ENCODE peak calls at places on chromosomes 7 and 10, in five cellular contexts. D is IMR-90, E is uterus, R is esophagus squamous epithelium, Z is AG04450. C is an unnamed sample.

GRCh38 chr10:43961523-43962345 is 313.1 kb upstream of the ZNF32 start:
- DNase-seq in D (no peak), E (no peak), R (no peak), Z (no peak), C (no peak)

GRCh38 chr7:23332881-23333612 is 33.9 kb downstream of the MALSU1 start:
- DNase-seq in D (peak), E (peak), R (no peak), Z (no peak), C (peak)

GRCh38 chr10:73862011-73862410 is 12.3 kb downstream of the CAMK2G start:
- DNase-seq in D (no peak), E (no peak), R (no peak), Z (no peak), C (no peak)

GRCh38 chr7:16644987-16645592 is 464 bp downstream of the ANKMY2 start:
- DNase-seq in D (no peak), E (peak), R (no peak), Z (no peak), C (no peak)

GRCh38 chr7:21908746-21909145 is 37.0 kb downstream of the CDCA7L start:
- DNase-seq in D (no peak), E (no peak), R (no peak), Z (no peak), C (no peak)

GRCh38 chr7:12360948-12361347 is 42.7 kb downstream of the VWDE start:
- DNase-seq in D (no peak), E (no peak), R (no peak), Z (no peak), C (no peak)

GRCh38 chr7:78523903-78524302 is 725.3 kb downstream of the PHTF2 start:
- DNase-seq in D (no peak), E (no peak), R (no peak), Z (no peak), C (no peak)

GRCh38 chr7:137609500-137609899 is 237.3 kb downstream of the DGKI start:
- DNase-seq in D (no peak), E (no peak), R (no peak), Z (no peak), C (no peak)

GRCh38 chr7:130662426-130662825 is 6.1 kb downstream of the COPG2 start:
- DNase-seq in D (peak), E (no peak), R (no peak), Z (no peak), C (no peak)

GRCh38 chr7:41051525-41051924 is 651.4 kb downstream of the INHBA start:
- DNase-seq in D (no peak), E (no peak), R (no peak), Z (no peak), C (no peak)

GRCh38 chr10:3104251-3104918 is 37.0 kb downstream of the PFKP start:
- DNase-seq in D (no peak), E (no peak), R (no peak), Z (no peak), C (no peak)

GRCh38 chr7:87310790-87311419 is 34.6 kb upstream of the CROT start:
- DNase-seq in D (peak), E (no peak), R (no peak), Z (no peak), C (no peak)

GRCh38 chr7:73907554-73908122 is 46.7 kb downstream of the TMEM270 start:
- DNase-seq in D (no peak), E (no peak), R (no peak), Z (no peak), C (no peak)

GRCh38 chr7:73908123-73908611 is 47.2 kb downstream of the TMEM270 start:
- DNase-seq in D (no peak), E (no peak), R (no peak), Z (no peak), C (no peak)

GRCh38 chr7:73909996-73910395 is 49.0 kb downstream of the TMEM270 start:
- DNase-seq in D (no peak), E (no peak), R (no peak), Z (no peak), C (no peak)

GRCh38 chr7:73909051-73909941 is 48.3 kb downstream of the TMEM270 start:
- DNase-seq in D (no peak), E (no peak), R (no peak), Z (no peak), C (no peak)

GRCh38 chr7:73912223-73912622 is 51.3 kb downstream of the TMEM270 start:
- DNase-seq in D (no peak), E (no peak), R (no peak), Z (no peak), C (no peak)
- TF ChIP-seq CTCF in D (no peak), E (no peak), R (no peak), Z (no peak), C (no peak)

DNA sequence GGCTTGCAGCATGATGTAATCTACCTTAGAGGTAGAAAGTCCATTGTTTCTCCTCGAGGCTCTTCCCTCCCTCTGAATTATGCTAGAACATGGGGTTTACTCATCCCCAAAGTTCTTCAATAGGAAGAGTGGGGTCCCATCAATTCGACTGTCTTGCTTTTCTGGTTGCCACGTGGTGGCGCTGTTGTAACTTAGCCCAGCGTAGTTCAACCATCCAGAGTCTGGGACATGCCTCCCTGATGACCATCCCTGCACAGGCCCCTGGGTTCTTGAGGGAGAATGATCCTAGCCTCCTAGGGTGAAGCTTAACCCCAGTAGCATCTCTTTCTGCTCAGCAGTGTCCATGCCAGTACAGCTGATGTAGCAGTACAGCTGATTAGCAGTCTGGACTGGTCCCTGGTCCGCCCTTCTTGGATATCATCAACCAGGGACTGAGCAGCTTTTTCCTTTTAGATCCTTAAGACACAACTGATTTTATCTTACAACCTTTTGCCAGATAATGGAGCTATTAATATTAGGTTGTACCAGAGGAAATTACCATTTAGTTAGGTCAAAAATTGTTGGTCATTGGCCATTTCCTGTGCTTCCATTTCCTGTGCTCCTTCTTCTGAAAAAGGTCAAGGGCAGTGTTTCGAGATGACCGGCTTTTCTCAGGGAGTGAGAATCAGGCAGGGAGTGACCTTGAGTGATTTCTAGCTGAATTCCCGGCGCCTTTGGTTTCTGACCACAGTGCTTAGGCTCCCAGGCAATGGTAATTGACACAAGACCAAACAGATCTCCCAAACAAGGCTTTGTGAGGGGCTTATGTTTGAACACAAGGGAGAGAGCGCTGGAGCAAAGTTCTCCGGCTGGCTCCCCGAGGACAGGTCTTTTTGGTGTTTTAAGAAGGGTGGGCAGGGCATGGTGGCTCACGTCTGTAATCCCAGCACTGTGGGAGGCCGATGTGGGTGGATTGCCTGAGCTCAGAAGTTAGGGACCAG is 65.4 kb downstream of the TACC2 start:
- DNase-seq in D (peak), E (peak), R (no peak), Z (no peak), C (peak)
- TF ChIP-seq CTCF in D (peak), E (peak), R (peak), Z (peak), C (peak)

GRCh38 chr10:116737582-116738358 is 4.6 kb downstream of the HSPA12A start:
- DNase-seq in D (no peak), E (no peak), R (no peak), Z (no peak), C (no peak)
- TF ChIP-seq CTCF in D (peak), E (no peak), R (no peak), Z (peak), C (peak)

GRCh38 chr10:70619271-70620019 is 16.9 kb upstream of the PRF1 start:
- DNase-seq in D (peak), E (no peak), R (no peak), Z (no peak), C (peak)
- TF ChIP-seq CTCF in D (peak), E (no peak), R (no peak), Z (peak), C (peak)

DNA sequence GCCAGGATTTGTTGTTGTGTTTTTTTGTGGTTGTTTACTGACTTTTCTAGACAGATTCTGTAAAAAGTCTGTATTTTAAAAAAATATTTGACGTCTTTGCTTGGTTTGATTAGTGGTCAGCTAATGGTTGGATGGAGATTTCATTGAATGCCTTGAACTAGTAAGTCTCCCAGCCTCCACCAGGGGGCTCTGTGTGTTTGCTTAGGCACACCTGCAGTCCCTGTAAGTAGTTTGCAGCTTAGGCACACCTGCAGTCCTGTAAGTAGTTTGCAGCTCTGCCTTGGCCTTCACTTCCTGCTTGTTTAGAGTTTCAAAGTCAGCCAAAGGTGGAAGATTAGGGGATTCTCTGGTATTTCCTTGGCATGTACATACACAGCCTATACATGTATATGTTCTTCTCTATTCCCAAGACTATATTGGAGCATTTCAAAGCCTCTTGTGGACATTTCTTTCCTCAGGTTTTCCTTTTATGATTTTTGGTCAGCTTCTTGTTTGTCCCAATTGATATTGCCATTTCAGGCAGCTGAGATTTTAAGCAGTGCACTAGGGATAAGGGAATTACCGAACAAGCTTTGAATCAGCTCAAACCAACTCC is 101.6 kb downstream of the CCSER2 start:
- DNase-seq in D (peak), E (peak), R (no peak), Z (no peak), C (peak)
- TF ChIP-seq CTCF in D (peak), E (no peak), R (peak), Z (peak), C (peak)

C was measured in HFFc6.